ENCODE peak calls at places on chromosomes 1 and 21, in four cellular contexts. A is pancreas, B is testis, Z is Caco-2. F is an unnamed sample.

GRCh38 chr1:98677288-98677687 is 15.8 kb downstream of the SNX7 start:
- DNase-seq in A (no peak), Z (no peak), B (no peak), F (no peak)

GRCh38 chr1:201085902-201086735 is 26.1 kb downstream of the CACNA1S start:
- DNase-seq in B (peak; percentile 80), Z (peak; percentile 65), A (peak; percentile 84), F (no peak)

GRCh38 chr1:178417858-178418257 is 78.9 kb downstream of the CLEC20A start:
- DNase-seq in Z (no peak), A (no peak), B (no peak), F (no peak)

GRCh38 chr1:111538343-111539035 is 35.1 kb upstream of the ADORA3 start:
- DNase-seq in A (no peak), B (no peak), Z (no peak), F (no peak)

GRCh38 chr1:227546598-227547313 is 16.6 kb upstream of the ZNF678 start:
- DNase-seq in B (no peak), Z (no peak), A (peak; percentile 46), F (no peak)

GRCh38 chr1:88985692-88986091 is 6.7 kb downstream of the KYAT3 start:
- DNase-seq in B (no peak), Z (no peak), A (no peak), F (no peak)

GRCh38 chr1:94926365-94926914 is 470 bp downstream of the CNN3 start:
- DNase-seq in B (peak; percentile 38), Z (peak; percentile 36), A (peak; percentile 85), F (peak; percentile 57)

GRCh38 chr1:173405758-173406344 is 71.3 kb upstream of the PRDX6 start:
- DNase-seq in A (no peak), B (no peak), Z (no peak), F (no peak)

GRCh38 chr21:34017127-34017961 is 56.0 kb upstream of the MRPS6 start:
- DNase-seq in A (no peak), B (no peak), Z (no peak), F (no peak)

GRCh38 chr21:34008618-34009017 is 64.8 kb upstream of the MRPS6 start:
- DNase-seq in B (peak; percentile 55), A (no peak), Z (no peak), F (no peak)

GRCh38 chr21:34009193-34009592 is 64.2 kb upstream of the MRPS6 start:
- DNase-seq in B (peak; percentile 43), A (no peak), Z (no peak), F (no peak)

GRCh38 chr21:34011660-34012059 is 61.7 kb upstream of the MRPS6 start:
- DNase-seq in A (no peak), Z (no peak), B (no peak), F (no peak)

DNA sequence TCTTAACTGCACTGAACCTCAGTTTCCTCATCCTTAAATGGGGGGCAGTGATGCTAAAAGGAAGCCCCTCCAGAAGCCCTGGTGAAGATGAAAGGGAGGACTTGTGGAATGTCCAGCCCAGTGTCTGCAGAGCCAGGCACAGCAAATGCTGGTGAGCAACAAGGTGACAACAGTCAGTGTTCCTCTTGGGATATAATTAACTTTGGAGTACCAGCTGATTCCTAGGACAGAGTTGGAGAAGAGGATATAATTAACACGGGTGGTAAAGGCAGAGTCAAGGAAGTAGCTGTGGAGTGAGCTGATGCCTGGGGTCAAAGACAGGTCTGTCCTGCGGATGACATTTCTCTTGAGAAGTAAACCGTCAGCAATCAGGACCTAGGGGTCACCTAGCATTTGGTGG is 60.7 kb upstream of the MRPS6 start:
- DNase-seq in Z (no peak), A (no peak), B (no peak), F (no peak)
- H3K4me3 ChIP-seq in Z (no peak overlapping the region), A (no peak overlapping the region), B (no peak overlapping the region), F (no peak overlapping the region)

DNA sequence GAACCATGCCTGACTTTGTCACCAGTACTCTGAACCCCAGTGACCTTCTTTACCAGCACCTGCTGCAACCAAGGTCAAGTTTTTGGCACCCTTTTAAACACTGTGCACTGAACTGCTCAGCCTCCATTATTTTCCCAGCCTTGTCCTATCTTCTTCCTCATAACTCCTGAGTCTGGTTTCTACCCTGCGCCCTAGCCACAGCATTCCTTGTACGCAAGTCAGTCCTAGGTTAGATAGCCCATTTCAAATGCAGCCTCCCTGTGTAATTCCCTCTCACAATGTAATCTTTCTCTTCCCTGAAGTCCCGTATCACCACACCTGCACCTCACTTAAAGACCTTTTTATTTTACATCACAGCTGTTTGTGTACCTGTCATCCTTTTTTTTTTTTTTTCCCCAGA is 37.2 kb downstream of the DNTTIP2 start:
- DNase-seq in A (no peak), Z (no peak), B (no peak), F (no peak)
- H3K36me3 ChIP-seq in A (no peaks in the 10 kb centered on the region), Z (no peaks in the 10 kb centered on the region), B (no peaks in the 10 kb centered on the region), F (no peaks in the 10 kb centered on the region)

GRCh38 chr1:225873281-225873850 is 8.8 kb downstream of the TMEM63A start:
- DNase-seq in A (no peak), Z (no peak), B (no peak), F (no peak)

GRCh38 chr1:225870883-225871282 is 11.3 kb downstream of the TMEM63A start:
- DNase-seq in A (no peak), B (no peak), Z (no peak), F (no peak)

GRCh38 chr1:225871374-225872074 is 10.7 kb downstream of the TMEM63A start:
- DNase-seq in Z (no peak), A (no peak), B (no peak), F (no peak)

GRCh38 chr1:225874431-225874830 is 7.7 kb downstream of the TMEM63A start:
- DNase-seq in Z (no peak), A (no peak), B (no peak), F (no peak)

DNA sequence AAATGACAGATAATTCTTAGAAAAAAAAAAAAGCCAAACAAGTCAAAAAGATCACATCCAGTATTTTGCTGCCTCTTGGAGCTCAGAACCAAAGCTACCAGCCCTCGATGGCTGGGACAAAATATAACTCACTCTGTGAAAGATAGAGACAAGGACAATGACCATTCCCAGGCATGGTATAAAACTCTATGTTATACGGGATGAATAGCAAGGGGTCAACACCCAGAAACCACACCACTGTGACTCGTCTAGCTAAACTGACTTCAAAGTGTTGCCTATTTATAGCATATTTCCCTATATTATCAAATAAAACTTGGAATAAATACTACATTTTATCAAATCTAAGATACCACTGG is 10.1 kb downstream of the TMEM63A start:
- DNase-seq in Z (no peak), B (no peak), A (no peak), F (no peak)
- TF ChIP-seq CTCF in Z (no peak), B (no peak), A (no peak), F (no peak)

GRCh38 chr1:221712776-221713431 is 29.0 kb downstream of the DUSP10 start:
- DNase-seq in Z (no peak), B (no peak), A (no peak), F (peak; percentile 58)
- H3K4me3 ChIP-seq in Z (no peak overlapping the region), B (no peak overlapping the region), A (no peak overlapping the region), F (no peak overlapping the region)

GRCh38 chr1:51433269-51433971 is 85.6 kb downstream of the EPS15 start:
- DNase-seq in A (no peak), B (no peak), Z (no peak), F (no peak)
- H3K36me3 ChIP-seq in A (no peaks in the 10 kb centered on the region), B (no peaks in the 10 kb centered on the region), Z (no peaks in the 10 kb centered on the region), F (peaks cover 1% of the 10 kb centered on the region)

DNA sequence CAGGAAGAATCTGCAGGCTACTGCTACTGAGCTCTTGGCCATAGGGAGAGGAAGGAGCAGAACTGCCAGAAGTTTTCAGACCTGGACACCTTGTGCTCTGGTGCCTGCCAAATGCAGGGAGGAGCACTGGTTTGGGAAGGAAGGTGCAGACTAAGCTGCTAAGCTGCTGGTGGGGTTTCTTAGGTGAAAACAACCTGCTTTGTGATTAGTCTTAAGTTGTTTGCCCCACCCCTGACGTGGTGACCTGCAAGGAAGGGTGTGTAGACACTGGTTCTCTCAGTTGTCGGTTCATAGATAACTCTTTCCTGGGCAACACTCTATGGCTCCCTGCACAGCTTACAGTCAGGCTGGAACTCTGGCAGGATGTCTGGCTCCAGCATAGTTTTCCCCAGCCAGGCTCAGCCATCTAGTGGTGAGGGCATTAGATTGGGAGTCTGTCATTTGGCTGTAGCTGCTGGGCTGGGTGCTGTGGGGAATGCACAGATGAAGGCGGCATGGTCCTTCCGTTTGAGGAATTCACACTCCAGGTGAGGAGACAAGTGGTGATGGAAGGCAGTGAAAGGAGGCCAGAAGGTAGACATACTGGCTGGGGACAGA is 10.3 kb upstream of the S100A10 start:
- DNase-seq in Z (no peak), B (no peak), A (no peak), F (no peak)
- TF ChIP-seq CTCF in Z (peak; percentile 60), B (no peak), A (no peak), F (no peak)

DNA sequence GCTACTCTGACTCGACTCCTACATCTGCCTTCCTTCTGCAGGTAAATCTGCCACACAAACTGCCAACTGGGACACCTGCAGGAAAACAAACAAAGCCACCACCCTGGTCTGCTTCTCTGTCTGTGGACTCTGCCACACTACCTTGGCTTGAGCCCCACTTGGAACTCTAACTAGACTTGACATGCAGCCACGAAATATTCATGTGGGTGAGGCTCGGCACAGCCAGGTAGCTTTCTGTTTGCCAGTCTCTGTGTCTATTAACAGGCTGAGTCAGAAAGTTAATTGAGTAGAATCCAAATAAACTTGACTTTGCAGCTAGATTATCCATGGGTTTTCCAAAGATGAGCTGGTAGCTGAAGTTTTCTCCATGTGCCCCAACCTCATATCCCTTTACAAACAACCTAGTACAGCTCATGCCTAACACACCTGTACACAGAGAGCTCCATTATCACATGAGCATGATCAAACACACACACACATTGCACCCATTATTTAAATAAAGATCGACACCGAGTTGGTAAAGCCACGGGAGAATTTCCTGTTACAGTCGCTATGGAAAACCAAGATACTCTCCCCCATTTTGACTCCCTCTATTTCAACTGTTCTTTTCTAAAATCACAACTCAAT is 811 bp downstream of the C1orf116 start:
- DNase-seq in B (no peak), Z (no peak), A (no peak), F (no peak)
- H3K4me3 ChIP-seq in B (no peak overlapping the region), Z (peak overlapping the region; percentile 41), A (peak overlapping the region; percentile 47), F (no peak overlapping the region)

DNA sequence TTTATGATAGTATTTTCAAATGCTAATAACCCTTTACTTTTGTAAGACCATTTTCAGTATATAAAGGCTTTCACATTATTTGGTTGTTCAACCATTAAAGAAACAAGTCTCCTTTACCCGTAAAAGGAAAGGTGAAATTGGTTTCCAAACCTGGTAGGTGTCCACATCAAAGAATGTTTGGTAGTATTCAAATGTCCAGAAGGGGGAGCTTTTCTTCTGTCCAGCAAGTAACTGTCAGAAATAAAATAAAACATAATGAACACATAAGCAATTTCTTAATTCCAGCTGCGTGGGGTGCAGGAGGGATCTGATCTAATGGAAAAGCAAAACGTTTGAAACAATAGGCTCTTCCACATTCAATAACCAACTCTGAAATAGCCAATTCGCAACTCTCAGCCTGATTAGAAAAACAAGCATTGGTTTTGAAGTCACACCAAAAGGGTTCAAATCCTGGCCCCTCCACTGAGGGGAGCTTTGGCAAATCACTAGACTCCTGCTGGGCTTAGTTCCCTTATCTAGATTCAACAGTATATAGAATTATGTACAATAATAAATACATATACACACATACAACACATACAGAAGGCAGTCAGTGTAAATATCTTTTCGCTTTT is 11.0 kb downstream of the YIPF1 start:
- DNase-seq in A (no peak), B (no peak), Z (no peak), F (no peak)
- H3K36me3 ChIP-seq in A (peaks cover 5% of the 10 kb centered on the region), B (no peaks in the 10 kb centered on the region), Z (no peaks in the 10 kb centered on the region), F (peaks cover 13% of the 10 kb centered on the region)

GRCh38 chr1:241985787-241986186 is 13.1 kb downstream of the MAP1LC3C start:
- DNase-seq in Z (peak; percentile 52), B (peak; percentile 70), A (no peak), F (no peak)
- TF ChIP-seq CTCF in Z (peak; percentile 66), B (peak; percentile 46), A (no peak), F (peak; percentile 55)